ENCODE peak calls at places on chromosomes 3 and 15, in ten cellular contexts. A is KBM-7; E is fibroblast of mammary gland; Y is amniotic stem cell; V is NCI-H345; L is activated naive CD4-positive, alpha-beta T cell treated with anti-CD3 and anti-CD28 coated beads, Interleukin-2, amount 10 ng/mL, durations not matched to agents 7 days and 5 days; C is heart right ventricle; M is glutamatergic neuron; N is stimulated activated CD8-positive, alpha-beta memory T cell treated with anti-CD3 and anti-CD28 coated beads, Interleukin-15, amount 100 ng/mL, for 24 hours; T is kidney tubule cell. J is an unnamed sample.

GRCh38 chr3:43742935-43743334 is 52.2 kb downstream of the ABHD5 start:
- DNase-seq in A (no peak), E (peak), Y (no peak), V (no peak), L (no peak), C (no peak), M (no peak), N (no peak), T (no peak), J (no peak)

GRCh38 chr3:112813723-112814171 is 32.9 kb downstream of the CD200R1L start:
- DNase-seq in A (peak), E (peak), Y (no peak), V (no peak), L (no peak), C (peak), M (no peak), N (no peak), T (peak), J (no peak)

GRCh38 chr3:43246956-43247355 is 39.4 kb upstream of the SNRK start:
- DNase-seq in A (no peak), E (no peak), Y (no peak), V (no peak), L (peak), C (peak), M (no peak), N (no peak), T (no peak), J (no peak)

GRCh38 chr3:114260152-114260551 is 22.8 kb upstream of the ZNF80 start:
- DNase-seq in A (no peak), E (no peak), Y (no peak), V (no peak), L (no peak), C (no peak), M (no peak), N (no peak), T (no peak), J (no peak)

GRCh38 chr3:64368163-64369025 is 143.1 kb upstream of the PRICKLE2 start:
- DNase-seq in A (no peak), E (no peak), Y (no peak), V (no peak), L (no peak), C (no peak), M (peak), N (no peak), T (no peak), J (no peak)

GRCh38 chr3:124032351-124032880 is 40.5 kb upstream of the ROPN1 start:
- DNase-seq in A (no peak), E (peak), Y (no peak), V (peak), L (no peak), C (peak), M (peak), N (no peak), T (no peak), J (peak)

GRCh38 chr3:25460751-25461150 is 32.7 kb downstream of the RARB start:
- DNase-seq in A (no peak), E (no peak), Y (no peak), V (no peak), L (no peak), C (no peak), M (no peak), N (no peak), T (no peak), J (no peak)

GRCh38 chr3:4735243-4735642 is 242.1 kb downstream of the ITPR1 start:
- DNase-seq in A (no peak), E (no peak), Y (no peak), V (peak), L (no peak), C (no peak), M (no peak), N (no peak), T (no peak), J (no peak)

GRCh38 chr3:98702166-98702565 is 61.0 kb upstream of the ST3GAL6 start:
- DNase-seq in A (no peak), E (no peak), Y (no peak), V (no peak), L (no peak), C (no peak), M (no peak), N (no peak), T (no peak), J (no peak)

GRCh38 chr3:97138914-97139541 is 324.6 kb downstream of the EPHA6 start:
- DNase-seq in A (peak), E (peak), Y (no peak), V (no peak), L (no peak), C (no peak), M (no peak), N (no peak), T (peak), J (peak)

GRCh38 chr3:3110749-3111361 is 681 bp upstream of the IL5RA start:
- DNase-seq in A (peak), E (no peak), Y (no peak), V (no peak), L (no peak), C (no peak), M (no peak), N (no peak), T (no peak), J (no peak)

GRCh38 chr3:60770532-60770931 is 480.7 kb downstream of the FHIT start:
- DNase-seq in A (no peak), E (no peak), Y (no peak), V (no peak), L (no peak), C (no peak), M (no peak), N (no peak), T (no peak), J (no peak)

GRCh38 chr15:92949604-92950249 is 49.6 kb downstream of the CHD2 start:
- DNase-seq in A (peak), E (peak), Y (no peak), V (no peak), L (no peak), C (no peak), M (no peak), N (no peak), T (no peak), J (no peak)

GRCh38 chr3:41290736-41291135 is 91.4 kb downstream of the CTNNB1 start:
- DNase-seq in A (no peak), E (no peak), Y (no peak), V (no peak), L (no peak), C (no peak), M (no peak), N (no peak), T (no peak), J (no peak)

GRCh38 chr15:85587707-85588441 is 206.9 kb downstream of the KLHL25 start:
- DNase-seq in A (no peak), E (peak), Y (no peak), V (no peak), L (no peak), C (no peak), M (no peak), N (no peak), T (peak), J (no peak)

GRCh38 chr15:68220967-68221366 is 8.6 kb downstream of the CLN6 start:
- DNase-seq in A (no peak), E (no peak), Y (no peak), V (no peak), L (no peak), C (no peak), M (no peak), N (no peak), T (no peak), J (peak)

GRCh38 chr3:16084887-16085286 is 89.6 kb upstream of the GALNT15 start:
- DNase-seq in A (peak), E (peak), Y (no peak), V (no peak), L (no peak), C (no peak), M (no peak), N (no peak), T (no peak), J (no peak)

GRCh38 chr3:52317601-52318000 is 1.5 kb downstream of the DNAH1 start:
- DNase-seq in A (no peak), E (peak), Y (no peak), V (peak), L (peak), C (peak), M (peak), N (peak), T (peak), J (peak)

GRCh38 chr15:90174140-90174891 is 26.8 kb upstream of the SEMA4B start:
- DNase-seq in A (no peak), E (no peak), Y (no peak), V (peak), L (no peak), C (peak), M (no peak), N (no peak), T (peak), J (peak)

GRCh38 chr3:184042617-184043016 is 10.2 kb upstream of the HTR3C start:
- DNase-seq in A (no peak), E (no peak), Y (no peak), V (peak), L (no peak), C (no peak), M (no peak), N (no peak), T (no peak), J (no peak)

GRCh38 chr3:197041875-197042488 is 12.4 kb upstream of the MELTF start:
- DNase-seq in A (no peak), E (no peak), Y (no peak), V (no peak), L (no peak), C (no peak), M (no peak), N (no peak), T (no peak), J (no peak)

GRCh38 chr15:62085740-62086139 is 19.0 kb downstream of the C2CD4A start:
- DNase-seq in A (peak), E (peak), Y (no peak), V (no peak), L (no peak), C (no peak), M (no peak), N (no peak), T (peak), J (no peak)

GRCh38 chr15:39142500-39142899 is 438.4 kb upstream of the THBS1 start:
- DNase-seq in A (peak), E (no peak), Y (no peak), V (no peak), L (no peak), C (no peak), M (no peak), N (no peak), T (no peak), J (no peak)